ENCODE peak calls at places on chromosomes 7 and 10, in eight cellular contexts. U is NCI-H1105; O is activated CD8-positive, alpha-beta memory T cell treated with anti-CD3 and anti-CD28 coated beads, Interleukin-2, amount 50 U/mL, for 48 hours; T is substantia nigra; B is Right ventricle myocardium superior; E is NCI-H2029 treated with DMSO at 0.1 percent for 48 hours; Q is AG09319; I is stimulated activated CD4-positive, alpha-beta T cell treated with anti-CD3 and anti-CD28 coated beads, TNF-alpha, amount 100 ng/mL, for 24 hours. D is an unnamed sample.

GRCh38 chr10:60235001-60235400 is 154.7 kb downstream of the ANK3 start:
- DNase-seq in U (no peak), O (no peak), T (no peak), B (no peak), E (peak), Q (no peak), I (no peak), D (no peak)

GRCh38 chr10:62744136-62744535 is 60.4 kb upstream of the ADO start:
- DNase-seq in U (no peak), O (no peak), T (no peak), B (no peak), E (no peak), Q (no peak), I (no peak), D (no peak)

GRCh38 chr10:4099202-4099601 is 314.2 kb upstream of the KLF6 start:
- DNase-seq in U (no peak), O (no peak), T (no peak), B (no peak), E (no peak), Q (no peak), I (no peak), D (no peak)

GRCh38 chr10:124112891-124113580 is 19.6 kb upstream of the CHST15 start:
- DNase-seq in U (no peak), O (no peak), T (no peak), B (no peak), E (no peak), Q (no peak), I (no peak), D (no peak)

GRCh38 chr10:98309366-98310355 is 41.7 kb upstream of the LOXL4 start:
- DNase-seq in U (no peak), O (peak), T (peak), B (peak), E (no peak), Q (peak), I (no peak), D (peak)

GRCh38 chr7:696426-697258 is 29.9 kb upstream of the DNAAF5 start:
- DNase-seq in U (no peak), O (no peak), T (no peak), B (no peak), E (no peak), Q (no peak), I (no peak), D (no peak)

GRCh38 chr7:82443044-82443800 is at the start of gene CACNA2D1:
- DNase-seq in U (no peak), O (peak), T (peak), B (peak), E (no peak), Q (no peak), I (no peak), D (peak)

GRCh38 chr7:157543276-157543675 is 206.5 kb downstream of the DNAJB6 start:
- DNase-seq in U (no peak), O (no peak), T (no peak), B (no peak), E (no peak), Q (no peak), I (no peak), D (no peak)

GRCh38 chr7:98993024-98993897 is 114.9 kb downstream of the TRRAP start:
- DNase-seq in U (no peak), O (no peak), T (no peak), B (no peak), E (no peak), Q (no peak), I (no peak), D (no peak)

GRCh38 chr7:156232931-156233705 is 407.5 kb upstream of the RNF32 start:
- DNase-seq in U (no peak), O (peak), T (no peak), B (no peak), E (no peak), Q (no peak), I (no peak), D (no peak)

GRCh38 chr10:49362596-49363260 is 33.2 kb downstream of the DRGX start:
- DNase-seq in U (no peak), O (no peak), T (no peak), B (no peak), E (no peak), Q (no peak), I (no peak), D (peak)

GRCh38 chr7:38584443-38585210 is 46.5 kb downstream of the AMPH start:
- DNase-seq in U (no peak), O (no peak), T (no peak), B (no peak), E (no peak), Q (no peak), I (no peak), D (no peak)

GRCh38 chr7:95246935-95247370 is 77.4 kb downstream of the PON1 start:
- DNase-seq in U (peak), O (no peak), T (peak), B (no peak), E (peak), Q (peak), I (no peak), D (peak)

GRCh38 chr7:50679218-50680007 is 103.3 kb downstream of the GRB10 start:
- DNase-seq in U (peak), O (no peak), T (no peak), B (no peak), E (peak), Q (no peak), I (no peak), D (peak)

GRCh38 chr10:100370976-100371706 is 24.1 kb downstream of the SCD start:
- DNase-seq in U (no peak), O (peak), T (peak), B (peak), E (no peak), Q (no peak), I (no peak), D (peak)

GRCh38 chr7:13633857-13634256 is 355.6 kb downstream of the ETV1 start:
- DNase-seq in U (no peak), O (no peak), T (no peak), B (no peak), E (no peak), Q (no peak), I (no peak), D (no peak)

GRCh38 chr7:1400351-1400750 is 58.9 kb downstream of the MICALL2 start:
- DNase-seq in U (no peak), O (no peak), T (no peak), B (no peak), E (no peak), Q (no peak), I (no peak), D (no peak)

GRCh38 chr7:16071246-16071857 is 350.0 kb downstream of the CRPPA start:
- DNase-seq in U (peak), O (no peak), T (no peak), B (no peak), E (peak), Q (peak), I (no peak), D (peak)

GRCh38 chr10:42962120-42962901 is 114.6 kb upstream of the RET start:
- DNase-seq in U (no peak), O (no peak), T (no peak), B (peak), E (no peak), Q (no peak), I (no peak), D (peak)

GRCh38 chr10:21961847-21962246 is 41.7 kb downstream of the DNAJC1 start:
- DNase-seq in U (no peak), O (no peak), T (no peak), B (no peak), E (no peak), Q (no peak), I (no peak), D (peak)

GRCh38 chr10:132614431-132615341 is 77.1 kb downstream of the INPP5A start:
- DNase-seq in U (no peak), O (no peak), T (no peak), B (no peak), E (no peak), Q (no peak), I (no peak), D (no peak)

GRCh38 chr7:55071411-55072188 is 52.8 kb downstream of the EGFR start:
- DNase-seq in U (no peak), O (no peak), T (no peak), B (no peak), E (no peak), Q (no peak), I (no peak), D (no peak)

GRCh38 chr7:159104188-159105030 is 40.3 kb downstream of the VIPR2 start:
- DNase-seq in U (no peak), O (no peak), T (no peak), B (peak), E (no peak), Q (no peak), I (no peak), D (no peak)

GRCh38 chr10:101116754-101117153 is 14.3 kb upstream of the TLX1 start:
- DNase-seq in U (no peak), O (no peak), T (no peak), B (no peak), E (no peak), Q (no peak), I (no peak), D (no peak)